ENCODE peak calls at places on chromosome 17, in four cellular contexts. One of them, this sample, is unnamed.

GRCh38 chr17:7408863-7409262 is 1.2 kb downstream of the NLGN2 start:
- DNase-seq in GM06990: no peak
- DNase-seq in fibroblast of mammary gland: no peak
- DNase-seq in astrocyte of the spinal cord: no peak
- DNase-seq in this sample: no peak

GRCh38 chr17:60087882-60088669 is 9.4 kb upstream of the HEATR6 start:
- DNase-seq in GM06990: no peak
- DNase-seq in fibroblast of mammary gland: peak
- DNase-seq in astrocyte of the spinal cord: peak
- DNase-seq in this sample: no peak

GRCh38 chr17:7007143-7007542 is 5.3 kb upstream of the RNASEK start:
- DNase-seq in GM06990: no peak
- DNase-seq in fibroblast of mammary gland: no peak
- DNase-seq in astrocyte of the spinal cord: no peak
- DNase-seq in this sample: no peak

GRCh38 chr17:77498056-77498785 is 357.5 kb downstream of the SEC14L1 start:
- DNase-seq in GM06990: peak
- DNase-seq in fibroblast of mammary gland: no peak
- DNase-seq in astrocyte of the spinal cord: no peak
- DNase-seq in this sample: no peak

GRCh38 chr17:81865733-81866439 is 5.3 kb downstream of the ARHGDIA start:
- DNase-seq in GM06990: peak
- DNase-seq in fibroblast of mammary gland: peak
- DNase-seq in astrocyte of the spinal cord: no peak
- DNase-seq in this sample: no peak

GRCh38 chr17:30333503-30334240 is at the start of gene TMIGD1:
- DNase-seq in GM06990: no peak
- DNase-seq in fibroblast of mammary gland: no peak
- DNase-seq in astrocyte of the spinal cord: no peak
- DNase-seq in this sample: no peak

GRCh38 chr17:82058230-82058854 is 6.6 kb downstream of the GPS1 start:
- DNase-seq in GM06990: peak
- DNase-seq in fibroblast of mammary gland: no peak
- DNase-seq in astrocyte of the spinal cord: no peak
- DNase-seq in this sample: no peak

GRCh38 chr17:76326306-76326705 is 18.2 kb upstream of the QRICH2 start:
- DNase-seq in GM06990: no peak
- DNase-seq in fibroblast of mammary gland: no peak
- DNase-seq in astrocyte of the spinal cord: no peak
- DNase-seq in this sample: no peak

GRCh38 chr17:2214047-2214717 is 89.4 kb downstream of the SMG6 start:
- DNase-seq in GM06990: no peak
- DNase-seq in fibroblast of mammary gland: peak
- DNase-seq in astrocyte of the spinal cord: peak
- DNase-seq in this sample: no peak

GRCh38 chr17:20092973-20093626 is 83.9 kb downstream of the SPECC1 start:
- DNase-seq in GM06990: no peak
- DNase-seq in fibroblast of mammary gland: no peak
- DNase-seq in astrocyte of the spinal cord: no peak
- DNase-seq in this sample: no peak

GRCh38 chr17:49748791-49749190 is 15.1 kb downstream of the FAM117A start:
- DNase-seq in GM06990: peak
- DNase-seq in fibroblast of mammary gland: no peak
- DNase-seq in astrocyte of the spinal cord: no peak
- DNase-seq in this sample: peak

GRCh38 chr17:76196675-76197074 is 43.6 kb downstream of the RNF157 start:
- DNase-seq in GM06990: no peak
- DNase-seq in fibroblast of mammary gland: peak
- DNase-seq in astrocyte of the spinal cord: no peak
- DNase-seq in this sample: no peak

GRCh38 chr17:13393841-13394710 is 207.7 kb downstream of the HS3ST3A1 start:
- DNase-seq in GM06990: no peak
- DNase-seq in fibroblast of mammary gland: peak
- DNase-seq in astrocyte of the spinal cord: peak
- DNase-seq in this sample: no peak

GRCh38 chr17:530851-531250 is 178.2 kb upstream of the RPH3AL start:
- DNase-seq in GM06990: no peak
- DNase-seq in fibroblast of mammary gland: no peak
- DNase-seq in astrocyte of the spinal cord: no peak
- DNase-seq in this sample: no peak

GRCh38 chr17:69710926-69711325 is 296.4 kb downstream of the MAP2K6 start:
- DNase-seq in GM06990: no peak
- DNase-seq in fibroblast of mammary gland: peak
- DNase-seq in astrocyte of the spinal cord: no peak
- DNase-seq in this sample: no peak

GRCh38 chr17:1362065-1362848 is 37.8 kb downstream of the YWHAE start:
- DNase-seq in GM06990: no peak
- DNase-seq in fibroblast of mammary gland: no peak
- DNase-seq in astrocyte of the spinal cord: no peak
- DNase-seq in this sample: no peak

GRCh38 chr17:75828051-75828400 is 16.2 kb downstream of the UNC13D start:
- DNase-seq in GM06990: no peak
- DNase-seq in fibroblast of mammary gland: no peak
- DNase-seq in astrocyte of the spinal cord: no peak
- DNase-seq in this sample: no peak

GRCh38 chr17:206941-207560 is 25.6 kb upstream of the DOC2B start:
- DNase-seq in GM06990: no peak
- DNase-seq in fibroblast of mammary gland: no peak
- DNase-seq in astrocyte of the spinal cord: no peak
- DNase-seq in this sample: no peak

GRCh38 chr17:77438241-77439204 is 297.8 kb downstream of the SEC14L1 start:
- DNase-seq in GM06990: no peak
- DNase-seq in fibroblast of mammary gland: no peak
- DNase-seq in astrocyte of the spinal cord: no peak
- DNase-seq in this sample: no peak

GRCh38 chr17:5260542-5260941 is 21.5 kb upstream of the RABEP1 start:
- DNase-seq in GM06990: no peak
- DNase-seq in fibroblast of mammary gland: no peak
- DNase-seq in astrocyte of the spinal cord: no peak
- DNase-seq in this sample: no peak

GRCh38 chr17:2070241-2071023 is 15.5 kb downstream of the HIC1 start:
- DNase-seq in GM06990: peak
- DNase-seq in fibroblast of mammary gland: no peak
- DNase-seq in astrocyte of the spinal cord: no peak
- DNase-seq in this sample: peak

GRCh38 chr17:38921756-38922411 is 3.5 kb upstream of the LASP1NB start:
- DNase-seq in GM06990: no peak
- DNase-seq in fibroblast of mammary gland: no peak
- DNase-seq in astrocyte of the spinal cord: no peak
- DNase-seq in this sample: no peak

GRCh38 chr17:4950075-4950756 is 703 bp upstream of the ENO3 start:
- DNase-seq in GM06990: no peak
- DNase-seq in fibroblast of mammary gland: no peak
- DNase-seq in astrocyte of the spinal cord: no peak
- DNase-seq in this sample: no peak

GRCh38 chr17:50453901-50454300 is 14.8 kb downstream of the CHAD start:
- DNase-seq in GM06990: no peak
- DNase-seq in fibroblast of mammary gland: no peak
- DNase-seq in astrocyte of the spinal cord: no peak
- DNase-seq in this sample: no peak

GRCh38 chr17:32258383-32259121 is 7.1 kb upstream of the RHBDL3 start:
- DNase-seq in GM06990: no peak
- DNase-seq in fibroblast of mammary gland: no peak
- DNase-seq in astrocyte of the spinal cord: no peak
- DNase-seq in this sample: no peak

GRCh38 chr17:50534222-50534978 is 1.9 kb downstream of the EPN3 start:
- DNase-seq in GM06990: no peak
- DNase-seq in fibroblast of mammary gland: peak
- DNase-seq in astrocyte of the spinal cord: no peak
- DNase-seq in this sample: no peak

GRCh38 chr17:31425646-31426045 is 34.2 kb downstream of the RAB11FIP4 start:
- DNase-seq in GM06990: no peak
- DNase-seq in fibroblast of mammary gland: no peak
- DNase-seq in astrocyte of the spinal cord: no peak
- DNase-seq in this sample: no peak

GRCh38 chr17:74786411-74787097 is 10.4 kb upstream of the NAT9 start:
- DNase-seq in GM06990: no peak
- DNase-seq in fibroblast of mammary gland: no peak
- DNase-seq in astrocyte of the spinal cord: no peak
- DNase-seq in this sample: no peak

DNA sequence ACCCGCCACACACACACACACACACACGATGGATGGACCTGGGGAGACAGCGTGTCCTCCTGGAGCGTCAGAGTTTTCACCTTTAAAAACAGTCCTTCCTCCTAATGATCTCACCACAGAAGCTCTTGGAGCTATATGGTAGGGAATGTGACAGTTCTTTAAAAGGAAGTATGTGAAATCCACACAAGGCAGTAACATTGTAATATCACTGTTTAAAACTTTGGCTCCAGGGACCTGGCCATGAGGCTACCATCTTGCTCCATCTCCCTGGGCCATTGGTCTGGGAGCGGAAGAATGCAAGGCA is 302.4 kb downstream of the SOX9 start:
- DNase-seq in GM06990: no peak
- DNase-seq in fibroblast of mammary gland: no peak
- DNase-seq in astrocyte of the spinal cord: no peak
- DNase-seq in this sample: no peak
- H3K4me3 ChIP-seq in GM06990: no peak
- H3K4me3 ChIP-seq in fibroblast of mammary gland: no peak
- H3K4me3 ChIP-seq in astrocyte of the spinal cord: no peak
- H3K4me3 ChIP-seq in this sample: no peak

DNA sequence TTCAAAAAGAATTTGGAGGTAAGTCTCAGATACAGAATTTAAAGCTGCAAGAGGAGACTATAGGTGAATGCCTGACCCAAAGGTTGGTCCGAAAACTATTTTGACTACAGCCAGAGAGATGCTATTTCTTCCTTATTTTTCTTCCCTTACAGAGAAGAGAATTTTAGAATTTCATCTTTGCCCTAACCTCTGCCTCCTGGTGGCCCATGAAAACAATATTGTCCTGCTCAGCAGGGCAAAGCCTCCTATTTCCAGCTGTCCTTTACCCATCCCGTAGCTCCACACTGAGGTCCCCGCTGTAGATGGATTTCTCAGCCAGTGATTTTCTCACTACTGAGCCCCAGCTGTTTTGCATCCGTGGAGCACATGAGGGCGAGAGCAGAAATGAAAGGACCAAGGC is 24.6 kb downstream of the HOXB1 start:
- DNase-seq in GM06990: no peak
- DNase-seq in fibroblast of mammary gland: no peak
- DNase-seq in astrocyte of the spinal cord: no peak
- DNase-seq in this sample: no peak
- TF ChIP-seq CTCF in GM06990: no peak
- TF ChIP-seq CTCF in fibroblast of mammary gland: peak
- TF ChIP-seq CTCF in astrocyte of the spinal cord: peak
- TF ChIP-seq CTCF in this sample: no peak

GRCh38 chr17:40326832-40327199 is 17.8 kb downstream of the RARA start:
- DNase-seq in GM06990: no peak
- DNase-seq in fibroblast of mammary gland: peak
- DNase-seq in astrocyte of the spinal cord: no peak
- DNase-seq in this sample: no peak
- H3K4me3 ChIP-seq in GM06990: peak
- H3K4me3 ChIP-seq in fibroblast of mammary gland: no peak
- H3K4me3 ChIP-seq in astrocyte of the spinal cord: no peak
- H3K4me3 ChIP-seq in this sample: peak

DNA sequence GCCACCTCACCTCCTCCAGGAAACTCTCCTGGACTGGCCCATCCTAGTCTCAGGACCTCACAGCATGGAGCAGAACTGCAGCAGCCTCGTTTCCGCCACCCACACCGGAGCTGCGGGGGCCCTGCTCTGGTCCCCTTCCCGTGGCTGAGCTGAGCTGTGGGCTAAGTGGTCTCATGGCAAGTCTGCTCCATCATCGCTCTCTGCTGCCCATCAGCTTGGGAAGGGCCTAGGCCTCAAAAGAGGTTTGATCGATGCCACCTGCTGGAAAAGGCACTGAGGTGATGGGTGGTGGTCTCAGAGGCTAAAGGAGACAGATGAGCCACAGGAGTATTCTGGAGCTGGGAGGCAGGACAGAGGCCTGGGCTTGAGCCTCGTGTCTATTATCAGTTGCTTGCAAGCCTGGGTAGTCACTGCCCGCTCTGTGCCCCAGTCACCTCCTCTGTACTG is 1.8 kb downstream of the ITGAE start:
- DNase-seq in GM06990: no peak
- DNase-seq in fibroblast of mammary gland: no peak
- DNase-seq in astrocyte of the spinal cord: no peak
- DNase-seq in this sample: no peak
- TF ChIP-seq CTCF in GM06990: no peak
- TF ChIP-seq CTCF in fibroblast of mammary gland: no peak
- TF ChIP-seq CTCF in astrocyte of the spinal cord: no peak
- TF ChIP-seq CTCF in this sample: no peak

This sample was measured in GM12864.